ENCODE peak calls at places on chromosomes 12 and 14, in four cellular contexts. U is stimulated activated CD4-positive, alpha-beta T cell treated with anti-CD3 and anti-CD28 coated beads, Interleukin-15, amount 100 ng/mL, for 48 hours; K is SJCRH30; C is lung. I is an unnamed sample.
A peak's percentile ranks its signal among the peaks of the same experiment; 100 is the strongest.

GRCh38 chr12:50174971-50175715 is 8.0 kb upstream of the CERS5 start:
- DNase-seq in K (peak; percentile 53), U (no peak), C (peak; percentile 33), I (no peak)

GRCh38 chr12:92486443-92487137 is 216.2 kb upstream of the PLEKHG7 start:
- DNase-seq in U (no peak), K (no peak), C (no peak), I (no peak)

GRCh38 chr14:101501341-101501740 is 60.0 kb upstream of the DIO3 start:
- DNase-seq in U (no peak), C (no peak), K (no peak), I (no peak)

GRCh38 chr12:54750-55535 is 11.6 kb upstream of the IQSEC3 start:
- DNase-seq in U (no peak), K (no peak), C (no peak), I (no peak)

GRCh38 chr12:58745348-58746125 is 174.8 kb downstream of the LRIG3 start:
- DNase-seq in C (no peak), U (no peak), K (no peak), I (no peak)

GRCh38 chr14:31930493-31931225 is 146.4 kb upstream of the ARHGAP5 start:
- DNase-seq in C (no peak), K (no peak), U (no peak), I (no peak)

GRCh38 chr12:52085682-52086180 is 6.2 kb downstream of the SMIM41 start:
- DNase-seq in U (no peak), C (no peak), K (no peak), I (no peak)

GRCh38 chr12:49094104-49094948 is at the start of gene DHH:
- DNase-seq in C (peak; percentile 42), K (no peak), U (no peak), I (no peak)

GRCh38 chr14:72515779-72516770 is 377.8 kb downstream of the DPF3 start:
- DNase-seq in C (no peak), U (no peak), K (no peak), I (no peak)

GRCh38 chr14:89256951-89257350 is 160.1 kb downstream of the FOXN3 start:
- DNase-seq in U (no peak), K (no peak), C (no peak), I (no peak)

GRCh38 chr14:57189070-57189469 is 79.6 kb downstream of the EXOC5 start:
- DNase-seq in U (no peak), K (peak; percentile 24), C (no peak), I (no peak)

GRCh38 chr14:76929927-76930326 is 98.6 kb downstream of the IRF2BPL start:
- DNase-seq in C (no peak), K (no peak), U (peak; percentile 28), I (peak; percentile 71)

GRCh38 chr12:43836455-43836989 is 641 bp downstream of the TMEM117 start:
- DNase-seq in K (no peak), U (no peak), C (no peak), I (no peak)

GRCh38 chr12:108649668-108650067 is 16.0 kb upstream of the SELPLG start:
- DNase-seq in C (no peak), K (no peak), U (no peak), I (no peak)

GRCh38 chr12:123401753-123402683 is 18.1 kb downstream of the KMT5A start:
- DNase-seq in U (no peak), C (no peak), K (no peak), I (no peak)

GRCh38 chr14:100548939-100549338 is 38.3 kb downstream of the BEGAIN start:
- DNase-seq in C (no peak), K (no peak), U (no peak), I (no peak)

GRCh38 chr12:7142057-7142644 is 12.0 kb downstream of the CLSTN3 start:
- DNase-seq in C (peak; percentile 63), U (no peak), K (peak; percentile 59), I (peak; percentile 36)

GRCh38 chr12:11633968-11634367 is 15.5 kb upstream of the ETV6 start:
- DNase-seq in C (no peak), K (no peak), U (no peak), I (no peak)

GRCh38 chr12:93442411-93443340 is 929 bp upstream of the UBE2N start:
- DNase-seq in K (no peak), U (no peak), C (no peak), I (no peak)

GRCh38 chr14:74035556-74035955 is 16.4 kb downstream of the BBOF1 start:
- DNase-seq in C (no peak), K (no peak), U (no peak), I (no peak)

GRCh38 chr12:2061402-2061801 is 8.6 kb downstream of the CACNA1C start:
- DNase-seq in U (no peak), K (no peak), C (no peak), I (no peak)

GRCh38 chr14:58547649-58548048 is 90.1 kb upstream of the DACT1 start:
- DNase-seq in K (no peak), C (no peak), U (no peak), I (no peak)

GRCh38 chr12:122518908-122519307 is 7.8 kb downstream of the RSRC2 start:
- DNase-seq in U (no peak), C (no peak), K (no peak), I (no peak)

GRCh38 chr12:28035483-28035882 is 63.0 kb upstream of the PTHLH start:
- DNase-seq in K (no peak), C (no peak), U (no peak), I (no peak)

GRCh38 chr12:30286345-30286926 is 409.2 kb downstream of the IPO8 start:
- DNase-seq in K (peak; percentile 29), C (no peak), U (no peak), I (no peak)

GRCh38 chr14:103871596-103872480 is 24.5 kb upstream of the PPP1R13B start:
- DNase-seq in K (no peak), U (peak; percentile 33), C (peak; percentile 82), I (peak; percentile 60)

GRCh38 chr12:11307143-11307542 is 3.1 kb downstream of the PRB4 start:
- DNase-seq in U (no peak), K (no peak), C (no peak), I (no peak)